ENCODE peak calls at places on chromosomes 6 and 20, in four cellular contexts. V, D, W and B are unnamed samples.

GRCh38 chr6:142246960-142247359 is 54.8 kb upstream of the ADGRG6 start:
- DNase-seq in V (no peak), D (no peak), W (no peak), B (no peak)

GRCh38 chr6:39599341-39599740 is 125.9 kb downstream of the KIF6 start:
- DNase-seq in V (no peak), D (no peak), W (no peak), B (no peak)

GRCh38 chr6:16591681-16592549 is 169.3 kb downstream of the ATXN1 start:
- DNase-seq in V (no peak), D (no peak), W (no peak), B (no peak)

GRCh38 chr6:166364480-166364879 is 18.3 kb downstream of the MPC1 start:
- DNase-seq in V (no peak), D (no peak), W (no peak), B (no peak)

GRCh38 chr6:167843023-167843422 is 16.3 kb downstream of the AFDN start:
- DNase-seq in V (no peak), D (no peak), W (no peak), B (no peak)

GRCh38 chr6:1043458-1043836 is 268.5 kb upstream of the FOXQ1 start:
- DNase-seq in V (no peak), D (no peak), W (no peak), B (no peak)

GRCh38 chr20:13739726-13740649 is 44.7 kb downstream of the ESF1 start:
- DNase-seq in V (no peak), D (no peak), W (no peak), B (no peak)

GRCh38 chr6:140609956-140610355 is 1235.5 kb upstream of the CITED2 start:
- DNase-seq in V (no peak), D (no peak), W (no peak), B (no peak)

GRCh38 chr6:106014930-106015329 is 71.2 kb upstream of the PRDM1 start:
- DNase-seq in V (no peak), D (no peak), W (no peak), B (no peak)

GRCh38 chr6:43495409-43495941 is 14.7 kb downstream of the LRRC73 start:
- DNase-seq in V (no peak), D (no peak), W (no peak), B (peak)

GRCh38 chr20:21534453-21534852 is 20.6 kb upstream of the NKX2-2 start:
- DNase-seq in V (no peak), D (no peak), W (no peak), B (no peak)

GRCh38 chr20:60341062-60341461 is 382.8 kb downstream of the CDH26 start:
- DNase-seq in V (no peak), D (no peak), W (no peak), B (no peak)

GRCh38 chr6:136166815-136167214 is 83.3 kb downstream of the MTFR2 start:
- DNase-seq in V (no peak), D (no peak), W (no peak), B (no peak)

GRCh38 chr6:116476021-116476678 is 15.0 kb downstream of the CALHM6 start:
- DNase-seq in V (no peak), D (peak), W (no peak), B (no peak)

GRCh38 chr6:42224222-42225042 is 6.8 kb upstream of the MRPS10 start:
- DNase-seq in V (no peak), D (peak), W (no peak), B (no peak)

GRCh38 chr6:75368864-75369402 is 84.3 kb upstream of the TMEM30A start:
- DNase-seq in V (no peak), D (no peak), W (no peak), B (no peak)

GRCh38 chr6:31227143-31227542 is 44.7 kb downstream of the HLA-C start:
- DNase-seq in V (no peak), D (peak), W (no peak), B (no peak)

GRCh38 chr6:67131827-67132226 is 1424.8 kb upstream of the EYS start:
- DNase-seq in V (no peak), D (no peak), W (no peak), B (no peak)

GRCh38 chr6:15501806-15502450 is 160.9 kb downstream of the DTNBP1 start:
- DNase-seq in V (peak), D (peak), W (peak), B (peak)

GRCh38 chr6:33383427-33384185 is 8.0 kb upstream of the KIFC1 start:
- DNase-seq in V (no peak), D (no peak), W (no peak), B (no peak)

GRCh38 chr20:11467436-11467835 is 450.3 kb upstream of the BTBD3 start:
- DNase-seq in V (no peak), D (no peak), W (no peak), B (no peak)

GRCh38 chr6:13563009-13563408 is 11.4 kb upstream of the SIRT5 start:
- DNase-seq in V (no peak), D (no peak), W (no peak), B (no peak)

GRCh38 chr20:41480054-41480770 is 113.6 kb upstream of the EMILIN3 start:
- DNase-seq in V (no peak), D (no peak), W (no peak), B (no peak)

GRCh38 chr20:44973053-44973452 is 6.7 kb downstream of the STK4 start:
- DNase-seq in V (no peak), D (no peak), W (no peak), B (no peak)

GRCh38 chr6:108002365-108003221 is 44.6 kb upstream of the SEC63 start:
- DNase-seq in V (no peak), D (peak), W (no peak), B (no peak)

GRCh38 chr6:23316131-23316530 is 746.8 kb downstream of the HDGFL1 start:
- DNase-seq in V (no peak), D (peak), W (no peak), B (no peak)

DNA sequence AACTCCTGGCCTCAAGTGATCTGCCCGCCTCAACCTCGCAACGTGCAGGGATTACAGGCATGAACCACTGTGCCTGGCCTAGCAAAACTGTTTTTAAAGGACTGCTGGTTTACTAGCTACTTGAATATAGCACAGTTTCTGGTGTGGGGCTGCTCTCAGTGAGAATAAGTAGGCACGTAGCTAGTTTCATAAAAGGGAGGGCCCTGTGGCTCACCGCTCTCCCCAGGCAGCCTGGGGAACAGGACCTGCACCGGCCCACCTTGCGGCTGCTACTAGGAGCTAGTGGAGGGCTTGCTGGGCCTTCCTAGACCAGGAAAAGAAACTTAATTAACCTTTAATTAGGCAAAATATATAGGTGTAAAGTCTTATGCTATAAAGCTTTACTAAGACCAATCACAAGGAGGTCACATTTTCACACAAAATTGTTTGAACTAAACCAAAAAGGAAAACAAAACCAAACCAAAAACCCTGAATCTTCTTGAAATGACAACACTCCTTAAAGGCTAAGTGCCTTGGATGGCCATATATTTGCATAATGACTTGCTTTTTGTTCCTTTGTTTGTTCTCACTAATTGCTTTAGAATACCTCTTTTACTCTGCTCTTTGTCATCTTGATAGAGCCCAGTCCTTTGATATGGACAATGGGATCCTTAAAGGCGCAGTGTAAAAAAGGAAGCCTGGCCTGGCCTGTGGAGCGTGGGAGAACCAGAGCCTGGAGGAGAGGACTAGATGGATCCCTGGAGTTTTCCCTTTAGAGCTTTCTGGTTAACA is 69.5 kb upstream of the SAMD5 start:
- DNase-seq in V (no peak), D (no peak), W (no peak), B (peak)
- H3K4me3 ChIP-seq in V (no peak), D (no peak), W (no peak), B (no peak)

DNA sequence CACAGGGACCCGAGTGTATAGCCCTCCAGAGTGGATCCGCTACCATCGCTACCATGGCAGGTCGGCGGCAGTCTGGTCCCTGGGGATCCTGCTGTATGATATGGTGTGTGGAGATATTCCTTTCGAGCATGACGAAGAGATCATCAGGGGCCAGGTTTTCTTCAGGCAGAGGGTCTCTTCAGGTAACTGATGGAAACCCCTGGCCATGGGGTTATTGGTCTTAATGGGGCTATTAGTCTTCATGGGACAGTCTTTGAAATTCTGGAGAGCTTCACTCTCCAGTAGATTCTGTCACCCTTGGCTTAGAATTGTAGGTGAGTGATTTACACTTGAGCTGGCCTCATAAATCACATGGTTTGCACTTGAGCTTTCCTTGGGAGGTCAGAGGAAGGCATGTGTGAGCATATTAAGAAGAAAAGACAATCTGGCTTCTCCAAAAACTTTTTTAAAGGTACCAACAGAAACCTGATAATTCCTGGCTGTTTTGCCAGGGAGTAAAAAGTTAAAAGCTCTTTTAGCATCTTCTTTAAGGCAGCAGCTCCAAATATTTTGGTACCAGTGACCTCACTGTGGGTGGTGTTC is 3.1 kb downstream of the PIM1 start:
- DNase-seq in V (no peak), D (no peak), W (no peak), B (no peak)
- H3K4me3 ChIP-seq in V (peak), D (no peak), W (no peak), B (peak)

DNA sequence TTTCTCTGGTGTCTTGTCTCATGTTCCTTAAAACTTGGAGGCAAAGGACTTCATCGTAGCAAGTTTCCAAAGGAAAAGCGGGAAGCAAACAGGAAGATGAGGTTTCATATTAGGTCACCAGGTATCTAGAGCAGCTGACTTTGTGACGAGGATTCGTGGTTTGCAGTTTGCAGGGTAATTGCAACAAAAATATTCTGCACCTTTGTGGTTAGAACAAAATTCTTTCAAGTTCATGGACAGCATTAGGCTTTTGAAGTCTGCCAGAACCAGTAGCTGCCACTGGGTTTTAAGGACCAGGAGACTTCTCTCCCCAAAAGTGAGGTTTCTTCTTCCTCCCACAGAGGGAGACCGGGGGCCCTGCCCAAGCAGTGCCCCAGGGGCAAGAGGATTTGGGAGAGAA is 63.4 kb downstream of the RPP40 start:
- DNase-seq in V (no peak), D (no peak), W (no peak), B (no peak)
- H3K4me3 ChIP-seq in V (no peak), D (no peak), W (no peak), B (no peak)

GRCh38 chr20:22585786-22586493 is 1.6 kb upstream of the FOXA2 start:
- DNase-seq in V (no peak), D (no peak), W (no peak), B (no peak)

GRCh38 chr20:22586645-22587310 is 2.4 kb upstream of the FOXA2 start:
- DNase-seq in V (peak), D (no peak), W (no peak), B (peak)

GRCh38 chr20:22584922-22585785 is 782 bp upstream of the FOXA2 start:
- DNase-seq in V (peak), D (no peak), W (no peak), B (peak)

DNA sequence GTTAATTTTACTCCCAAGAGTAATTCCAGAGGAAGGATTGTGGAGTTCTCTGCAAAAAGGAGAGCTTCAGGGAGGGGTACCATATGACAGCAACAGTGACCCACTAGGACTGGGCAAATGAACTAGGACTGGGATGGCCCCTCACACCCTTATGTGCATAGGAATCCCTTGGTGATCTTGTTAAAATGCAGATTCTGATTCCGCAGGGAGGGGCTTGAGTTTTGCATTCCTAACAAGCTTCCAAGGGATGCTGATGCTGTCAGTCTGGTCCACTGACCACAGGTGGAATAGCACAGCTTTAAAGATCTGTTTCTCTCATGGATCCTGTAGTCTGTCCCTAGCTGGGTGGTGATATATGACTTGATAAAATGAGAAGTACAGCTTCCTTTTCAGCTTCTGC is 6.3 kb upstream of the FOXA2 start:
- DNase-seq in V (no peak), D (no peak), W (no peak), B (peak)
- H3K4me3 ChIP-seq in V (no peak), D (no peak), W (no peak), B (no peak)

DNA sequence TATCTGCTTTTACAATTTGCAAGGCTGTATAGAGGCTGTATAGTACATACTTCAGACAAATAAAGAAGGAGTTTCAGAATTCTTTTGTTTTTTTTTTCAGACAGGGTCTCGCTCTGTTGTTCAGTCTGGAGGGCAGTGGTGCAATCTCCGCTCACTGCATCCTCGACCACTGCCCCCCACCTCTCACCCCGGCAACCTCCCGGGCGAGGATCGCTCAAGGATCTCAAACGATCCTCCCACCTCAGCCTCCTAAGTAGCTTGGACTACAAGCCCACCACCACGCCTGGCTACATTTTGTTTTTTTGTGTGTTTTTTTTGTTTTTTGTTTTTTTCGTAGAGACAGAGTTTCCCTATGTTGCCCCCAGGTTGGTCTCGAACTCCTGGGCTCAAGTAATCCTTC is 1.8 kb downstream of the FASTKD5 start:
- DNase-seq in V (peak), D (no peak), W (no peak), B (no peak)
- H3K4me3 ChIP-seq in V (peak), D (no peak), W (no peak), B (no peak)